ENCODE peak calls at places on chromosomes 12 and 14, in five cellular contexts. C is RWPE1, R is neural progenitor cell, Z is colonic mucosa, G is IMR-90. X is an unnamed sample.

GRCh38 chr12:132848521-132848920 is 19.9 kb upstream of the GOLGA3 start:
- DNase-seq in C (no peak), R (no peak), Z (no peak), G (no peak), X (no peak)

GRCh38 chr12:96048392-96048969 is 13.1 kb upstream of the LTA4H start:
- DNase-seq in C (no peak), R (no peak), Z (no peak), G (no peak), X (no peak)

GRCh38 chr12:88625316-88625715 is 45.0 kb upstream of the KITLG start:
- DNase-seq in C (no peak), R (no peak), Z (no peak), G (no peak), X (no peak)

GRCh38 chr14:65866906-65867305 is 454.4 kb downstream of the FUT8 start:
- DNase-seq in C (no peak), R (no peak), Z (peak; percentile 23), G (no peak), X (no peak)

GRCh38 chr14:65732112-65732511 is 319.6 kb downstream of the FUT8 start:
- DNase-seq in C (no peak), R (no peak), Z (no peak), G (no peak), X (no peak)

GRCh38 chr12:15629108-15629507 is 160.1 kb downstream of the EPS8 start:
- DNase-seq in C (peak; percentile 42), R (peak; percentile 61), Z (peak; percentile 63), G (peak; percentile 98), X (peak; percentile 99)

GRCh38 chr12:66187016-66187415 is 2.0 kb upstream of the IRAK3 start:
- DNase-seq in C (no peak), R (no peak), Z (no peak), G (no peak), X (no peak)

GRCh38 chr14:51082394-51082793 is 12.5 kb downstream of the TRIM9 start:
- DNase-seq in C (no peak), R (no peak), Z (no peak), G (no peak), X (no peak)

GRCh38 chr12:81167694-81168093 is 89.8 kb downstream of the ACSS3 start:
- DNase-seq in C (peak; percentile 16), R (no peak), Z (no peak), G (peak; percentile 19), X (peak; percentile 7)

GRCh38 chr14:79842270-79842669 is 369.0 kb downstream of the DIO2 start:
- DNase-seq in C (no peak), R (no peak), Z (no peak), G (peak; percentile 92), X (peak; percentile 71)

GRCh38 chr12:124441443-124442190 is 125.8 kb downstream of the NCOR2 start:
- DNase-seq in C (peak; percentile 89), R (no peak), Z (no peak), G (peak; percentile 92), X (peak; percentile 97)

GRCh38 chr12:22262309-22262708 is 72.2 kb downstream of the ST8SIA1 start:
- DNase-seq in C (no peak), R (peak; percentile 51), Z (no peak), G (no peak), X (peak; percentile 19)

GRCh38 chr12:113598815-113599406 is 127.2 kb upstream of the LHX5 start:
- DNase-seq in C (no peak), R (no peak), Z (no peak), G (no peak), X (no peak)

GRCh38 chr12:125455556-125455955 is 390.3 kb downstream of the AACS start:
- DNase-seq in C (no peak), R (peak; percentile 43), Z (no peak), G (no peak), X (no peak)

GRCh38 chr14:71597955-71598659 is 334.1 kb upstream of the RGS6 start:
- DNase-seq in C (no peak), R (no peak), Z (no peak), G (no peak), X (no peak)

GRCh38 chr12:128810182-128811127 is 13.3 kb downstream of the SLC15A4 start:
- DNase-seq in C (no peak), R (peak; percentile 48), Z (no peak), G (no peak), X (no peak)

GRCh38 chr12:6871052-6871957 is 1.8 kb downstream of the SPSB2 start:
- DNase-seq in C (peak; percentile 62), R (peak; percentile 13), Z (peak; percentile 89), G (no peak), X (peak; percentile 5)

GRCh38 chr14:76920572-76921175 is 94.5 kb downstream of the LRRC74A start:
- DNase-seq in C (no peak), R (peak; percentile 51), Z (no peak), G (no peak), X (no peak)

GRCh38 chr12:2924019-2924418 is 33.3 kb downstream of the TULP3 start:
- DNase-seq in C (no peak), R (no peak), Z (no peak), G (peak; percentile 68), X (peak; percentile 60)

GRCh38 chr14:58944226-58944769 is 244.2 kb upstream of the DAAM1 start:
- DNase-seq in C (no peak), R (peak; percentile 29), Z (peak; percentile 85), G (no peak), X (no peak)

GRCh38 chr12:6823161-6824084 is 1.8 kb downstream of the GPR162 start:
- DNase-seq in C (no peak), R (no peak), Z (no peak), G (no peak), X (no peak)

GRCh38 chr12:103495158-103495782 is 498 bp downstream of the C12orf42 start:
- DNase-seq in C (no peak), R (peak; percentile 89), Z (peak; percentile 28), G (no peak), X (no peak)

GRCh38 chr12:115305275-115305674 is 621.3 kb upstream of the TBX3 start:
- DNase-seq in C (no peak), R (no peak), Z (no peak), G (no peak), X (no peak)

GRCh38 chr12:92398565-92399309 is 253.1 kb upstream of the BTG1 start:
- DNase-seq in C (no peak), R (peak; percentile 37), Z (no peak), G (no peak), X (no peak)

GRCh38 chr12:51686727-51687126 is 95.7 kb downstream of the SCN8A start:
- DNase-seq in C (no peak), R (no peak), Z (no peak), G (peak; percentile 42), X (no peak)

GRCh38 chr12:46554461-46554860 is 181.9 kb upstream of the SLC38A2 start:
- DNase-seq in C (no peak), R (no peak), Z (no peak), G (no peak), X (no peak)

GRCh38 chr14:67187210-67187609 is 2.0 kb upstream of the GARIN2 start:
- DNase-seq in C (peak; percentile 82), R (no peak), Z (no peak), G (peak; percentile 89), X (peak; percentile 84)

GRCh38 chr12:10235761-10236631 is 23.3 kb downstream of the GABARAPL1 start:
- DNase-seq in C (peak; percentile 47), R (peak; percentile 58), Z (no peak), G (peak; percentile 44), X (peak; percentile 44)
- TF ChIP-seq CTCF in C (peak; percentile 56), R (peak; percentile 92), Z (peak; percentile 86), G (peak; percentile 79), X (peak; percentile 76)

DNA sequence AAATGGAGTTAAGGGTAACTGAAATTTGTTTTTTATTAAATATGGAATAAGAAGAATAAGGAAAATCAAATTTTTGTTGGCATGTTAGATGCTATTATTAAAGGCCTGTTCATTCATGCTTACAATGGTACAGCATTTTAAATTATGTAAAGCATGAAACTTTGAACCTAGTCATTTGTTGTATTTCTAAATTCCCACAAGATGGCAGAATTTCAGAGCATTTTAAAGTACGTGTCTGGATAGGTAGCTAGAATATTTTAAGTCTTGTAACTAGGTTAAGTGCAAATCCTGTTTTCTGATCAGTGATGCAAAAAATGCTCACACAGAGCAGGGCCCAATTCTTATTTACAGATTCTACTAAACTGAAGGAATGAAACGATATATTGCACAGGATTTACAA is 585.6 kb upstream of the MIS18BP1 start:
- DNase-seq in C (peak; percentile 1), R (peak; percentile 1), Z (no peak), G (no peak), X (peak; percentile 0)
- TF ChIP-seq CTCF in C (peak; percentile 30), R (peak; percentile 43), Z (no peak), G (peak; percentile 5), X (no peak)

DNA sequence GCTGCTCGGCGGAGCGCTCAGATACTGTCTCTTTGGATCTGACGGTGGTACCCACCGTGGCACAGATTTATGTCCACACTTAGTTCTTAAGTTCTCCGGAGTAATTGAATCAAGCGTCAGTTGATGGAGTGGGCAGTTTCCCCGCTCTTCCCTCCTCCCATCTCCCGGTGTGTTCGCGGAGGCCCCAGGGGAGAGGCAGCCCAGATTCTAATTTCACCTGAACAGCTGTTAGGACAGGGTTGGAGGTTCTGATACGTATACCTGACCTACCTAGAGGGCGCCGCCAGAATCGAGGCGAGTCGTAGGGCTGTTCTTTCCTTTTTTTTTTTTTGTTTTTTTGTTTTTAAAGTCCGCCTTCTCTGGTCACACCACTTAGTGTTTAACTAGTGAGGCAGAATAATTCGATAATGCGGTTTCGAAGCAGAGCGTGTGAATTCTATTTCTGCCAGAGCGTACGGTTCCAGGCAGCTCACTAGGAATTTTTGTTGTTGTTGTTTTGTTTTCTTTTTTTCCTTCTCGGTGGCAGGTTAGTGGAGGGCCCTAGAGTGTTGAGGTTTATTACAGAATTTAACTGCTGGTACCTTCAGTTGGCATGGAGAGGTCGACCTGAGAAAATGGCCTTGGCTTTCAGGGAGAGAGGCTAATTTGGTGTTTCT is 22.3 kb upstream of the GNS start:
- DNase-seq in C (peak; percentile 48), R (peak; percentile 85), Z (peak; percentile 52), G (no peak), X (no peak)
- TF ChIP-seq CTCF in C (no peak), R (peak; percentile 14), Z (no peak), G (no peak), X (no peak)

GRCh38 chr12:93684716-93685115 is 7.5 kb downstream of the CRADD start:
- DNase-seq in C (no peak), R (no peak), Z (no peak), G (no peak), X (no peak)

GRCh38 chr12:93682846-93683261 is 5.7 kb downstream of the CRADD start:
- DNase-seq in C (no peak), R (peak; percentile 24), Z (no peak), G (no peak), X (no peak)

GRCh38 chr12:93679308-93679933 is 2.2 kb downstream of the CRADD start:
- DNase-seq in C (no peak), R (no peak), Z (no peak), G (no peak), X (no peak)

GRCh38 chr12:93686572-93687365 is 9.6 kb downstream of the CRADD start:
- DNase-seq in C (no peak), R (no peak), Z (no peak), G (no peak), X (no peak)

GRCh38 chr12:93683410-93683809 is 6.2 kb downstream of the CRADD start:
- DNase-seq in C (no peak), R (no peak), Z (no peak), G (no peak), X (no peak)
- TF ChIP-seq CTCF in C (no peak), R (no peak), Z (no peak), G (no peak), X (no peak)

DNA sequence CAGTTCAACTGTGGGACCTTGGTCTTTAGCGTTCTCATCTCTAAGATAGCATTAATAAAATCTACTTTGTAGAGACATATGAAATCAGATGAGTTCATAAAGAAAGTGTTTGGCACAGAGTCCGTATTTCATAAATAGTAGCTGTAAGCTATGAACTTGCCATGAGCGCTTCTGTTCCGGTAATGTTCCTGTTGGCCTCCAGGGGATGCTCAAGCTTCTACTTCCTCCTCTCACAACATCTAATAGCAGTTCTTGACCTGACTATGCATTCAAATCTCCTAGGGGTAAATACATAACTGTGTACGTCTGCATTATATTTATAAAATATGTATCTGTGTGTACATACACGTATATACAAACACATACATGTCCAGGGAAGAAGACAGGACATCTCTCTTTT is 288.2 kb upstream of the TMPO start:
- DNase-seq in C (no peak), R (peak; percentile 10), Z (no peak), G (peak; percentile 21), X (no peak)
- TF ChIP-seq CTCF in C (no peak), R (peak; percentile 61), Z (no peak), G (peak; percentile 50), X (peak; percentile 47)